ENCODE peak calls at places on chromosomes 4 and X, in six cellular contexts. K is cardiac fibroblast, N is ascending aorta, D is heart right ventricle, J is fibroblast of pulmonary artery, E is uterus. M is an unnamed sample.

GRCh38 chr4:117400039-117400835 is 314.9 kb upstream of the TRAM1L1 start:
- DNase-seq in K (peak), E (no peak), D (no peak), N (no peak), J (peak), M (peak)

GRCh38 chrX:56232221-56233082 is at the start of gene KLF8:
- DNase-seq in K (no peak), D (peak), E (peak), N (peak), J (no peak), M (no peak)

GRCh38 chr4:81351653-81352455 is 119.9 kb downstream of the RASGEF1B start:
- DNase-seq in K (peak), D (peak), J (peak), E (peak), N (peak), M (peak)

GRCh38 chr4:165715211-165715610 is 157.8 kb upstream of the TLL1 start:
- DNase-seq in J (no peak), N (no peak), D (no peak), E (no peak), K (no peak), M (no peak)

GRCh38 chr4:139954512-139954911 is 199.5 kb downstream of the MAML3 start:
- DNase-seq in D (no peak), N (no peak), E (no peak), K (no peak), J (no peak), M (no peak)

GRCh38 chr4:10020871-10021676 is at the start of gene SLC2A9:
- DNase-seq in K (peak), E (no peak), D (no peak), N (no peak), J (peak), M (peak)

GRCh38 chrX:19772306-19772705 is 115.1 kb downstream of the SH3KBP1 start:
- DNase-seq in E (no peak), K (peak), N (no peak), D (no peak), J (peak), M (peak)

GRCh38 chrX:38768079-38768478 is 33.2 kb upstream of the MID1IP1 start:
- DNase-seq in E (no peak), K (peak), J (peak), N (no peak), D (no peak), M (peak)

DNA sequence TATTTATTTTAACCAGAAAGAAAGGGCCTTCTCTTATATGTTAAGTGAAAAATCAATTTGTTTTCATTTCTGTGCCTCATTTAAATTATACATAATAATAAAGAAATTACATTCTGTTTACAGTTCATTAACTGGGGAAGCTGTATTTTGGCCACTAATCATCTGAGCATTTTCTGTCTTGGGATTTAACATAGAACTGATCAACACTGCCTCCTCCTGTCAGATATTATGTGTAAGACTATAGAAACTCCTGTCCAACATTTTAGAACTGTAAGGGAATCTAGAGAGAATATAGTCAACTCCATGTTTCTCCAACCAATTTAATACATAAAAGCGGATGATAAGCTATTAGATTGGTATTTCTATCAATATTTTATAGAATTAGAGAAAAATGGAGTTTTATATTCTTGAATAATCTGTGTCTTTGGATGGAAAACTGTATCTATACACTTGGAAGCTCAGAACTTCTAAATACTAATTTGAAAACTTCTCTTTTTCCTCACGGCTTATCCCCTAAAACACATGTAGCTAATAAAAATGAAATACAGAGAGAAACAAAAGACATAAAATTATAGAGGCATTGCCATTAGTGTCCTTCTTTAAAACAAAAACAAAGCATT is 33.0 kb downstream of the ENPEP start:
- DNase-seq in D (no peak), K (peak), N (no peak), E (no peak), J (peak), M (peak)
- TF ChIP-seq CTCF in D (peak), K (peak), N (no peak), E (peak), J (peak), M (peak)

DNA sequence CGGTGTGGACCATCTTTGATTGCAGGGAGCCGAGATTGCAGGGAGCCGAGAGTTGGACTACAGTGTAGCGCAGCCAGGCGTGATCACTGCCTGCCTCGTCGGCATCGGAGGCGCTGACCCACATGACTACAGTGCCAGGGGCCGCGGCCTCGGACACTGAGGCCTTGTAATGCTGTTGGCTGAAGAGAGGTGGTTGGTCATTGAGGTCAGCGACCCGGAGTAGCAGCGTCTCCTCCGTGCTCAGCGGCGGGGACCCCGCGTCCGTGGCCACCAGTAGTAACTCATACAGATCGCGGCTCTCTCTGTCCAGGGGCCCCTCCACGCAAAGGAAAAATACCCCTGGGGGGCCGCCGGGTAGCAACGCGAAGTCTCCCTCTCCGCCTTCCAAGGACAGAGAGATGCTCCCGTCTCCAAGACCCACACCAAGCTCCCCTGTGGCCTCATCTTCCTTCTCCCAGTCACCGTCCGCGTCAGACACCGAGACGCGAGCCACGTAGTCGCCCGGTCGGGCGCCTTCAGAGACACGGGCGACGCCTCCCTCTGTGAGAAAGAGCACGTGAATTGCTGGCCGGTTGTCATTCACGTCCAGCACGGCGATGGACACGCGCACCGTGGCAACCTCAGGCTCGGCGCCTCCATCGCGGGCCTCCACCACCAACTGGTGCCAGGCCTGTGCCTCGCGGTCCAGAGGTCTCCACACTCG is 1.9 kb downstream of the DCHS2 start:
- DNase-seq in D (no peak), K (no peak), N (no peak), E (no peak), J (no peak), M (no peak)
- H3K4me3 ChIP-seq in D (no peak), K (no peak), N (peak), E (peak), J (no peak), M (no peak)

GRCh38 chrX:112259375-112259774 is 176.8 kb upstream of the TRPC5 start:
- DNase-seq in J (no peak), D (no peak), E (no peak), N (no peak), K (no peak), M (no peak)
- TF ChIP-seq CTCF in J (no peak), D (no peak), E (no peak), N (no peak), K (no peak), M (no peak)

GRCh38 chr4:15853345-15853744 is 75.2 kb downstream of the CD38 start:
- DNase-seq in K (no peak), D (no peak), J (no peak), N (no peak), E (no peak), M (no peak)
- H3K4me3 ChIP-seq in K (no peak), D (no peak), J (no peak), N (no peak), E (no peak), M (no peak)

DNA sequence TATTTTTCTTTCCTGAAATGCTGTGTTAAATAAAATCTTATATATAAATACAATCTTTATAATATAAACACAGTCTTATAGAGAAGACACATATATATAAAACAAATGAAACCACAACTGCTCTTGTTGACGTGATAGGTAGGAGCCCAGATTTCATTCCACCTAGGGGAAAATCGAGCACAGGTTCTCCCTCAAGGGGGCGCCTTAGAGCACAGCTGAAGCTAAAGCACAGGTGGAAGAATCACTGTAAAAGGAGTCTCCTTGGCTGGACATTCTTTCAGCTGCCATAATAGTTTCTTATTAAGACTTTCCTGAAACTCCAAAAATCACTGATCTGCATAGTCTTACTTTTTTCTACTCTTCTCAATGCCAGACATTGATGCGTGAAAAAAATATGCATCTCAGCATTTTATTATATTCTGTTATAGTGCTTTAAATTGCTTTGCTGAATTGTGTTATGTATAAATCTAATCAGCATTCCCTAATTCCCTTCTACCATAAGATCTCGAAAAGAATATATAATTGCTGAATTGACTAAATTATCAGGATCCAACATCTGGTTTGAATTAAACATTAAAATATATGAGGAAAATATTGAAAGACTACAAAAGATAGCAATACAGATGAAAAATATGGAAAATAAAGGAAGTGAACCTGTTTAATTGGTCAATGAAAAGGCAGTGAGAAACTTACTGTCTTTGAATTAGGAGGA is 25.5 kb upstream of the RXFP1 start:
- DNase-seq in J (peak), K (peak), E (no peak), N (no peak), D (peak), M (no peak)
- TF ChIP-seq CTCF in J (peak), K (peak), E (no peak), N (no peak), D (peak), M (peak)

DNA sequence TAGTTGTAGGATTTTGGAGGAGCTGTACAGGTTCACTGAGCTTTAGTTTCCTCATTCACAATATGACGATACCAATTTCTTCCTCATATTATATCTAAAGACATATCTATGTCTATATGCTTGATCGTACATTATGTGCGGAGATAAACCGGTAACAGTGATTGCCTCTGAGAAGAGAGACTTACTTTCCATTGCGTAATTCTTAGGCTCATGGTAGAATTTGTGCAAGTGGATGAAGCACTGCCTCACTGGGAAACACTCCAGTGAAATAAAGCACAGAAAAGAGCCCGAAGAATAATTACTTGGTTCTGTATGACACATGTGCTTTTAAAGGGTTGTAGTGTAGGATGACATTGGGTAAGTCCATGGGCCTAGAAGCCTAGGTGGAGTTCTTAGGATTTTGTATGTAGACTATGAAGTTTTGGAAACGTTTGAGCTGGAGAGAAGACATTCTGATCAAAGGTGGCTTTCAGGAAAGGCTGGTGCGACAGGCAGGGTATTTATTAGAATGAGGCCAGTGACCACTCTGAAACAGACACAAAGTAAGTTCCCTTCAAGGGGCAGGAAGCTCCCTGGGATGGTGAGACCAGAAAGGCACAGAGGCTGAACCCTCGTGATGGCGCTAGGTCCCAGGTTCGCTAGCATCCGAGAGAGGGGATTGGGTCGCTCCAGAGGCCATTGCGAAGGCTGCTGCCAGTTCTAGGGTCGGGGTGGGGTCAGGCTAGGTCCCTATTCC is 649 bp upstream of the VBP1 start:
- DNase-seq in K (no peak), D (no peak), N (no peak), J (peak), E (no peak), M (no peak)
- H3K4me3 ChIP-seq in K (peak), D (peak), N (peak), J (peak), E (peak), M (peak)

GRCh38 chr4:83753260-83753659 is 217.4 kb downstream of the GPAT3 start:
- DNase-seq in E (no peak), D (no peak), K (no peak), N (no peak), J (no peak), M (no peak)
- TF ChIP-seq CTCF in E (no peak), D (no peak), K (no peak), N (no peak), J (peak), M (peak)

DNA sequence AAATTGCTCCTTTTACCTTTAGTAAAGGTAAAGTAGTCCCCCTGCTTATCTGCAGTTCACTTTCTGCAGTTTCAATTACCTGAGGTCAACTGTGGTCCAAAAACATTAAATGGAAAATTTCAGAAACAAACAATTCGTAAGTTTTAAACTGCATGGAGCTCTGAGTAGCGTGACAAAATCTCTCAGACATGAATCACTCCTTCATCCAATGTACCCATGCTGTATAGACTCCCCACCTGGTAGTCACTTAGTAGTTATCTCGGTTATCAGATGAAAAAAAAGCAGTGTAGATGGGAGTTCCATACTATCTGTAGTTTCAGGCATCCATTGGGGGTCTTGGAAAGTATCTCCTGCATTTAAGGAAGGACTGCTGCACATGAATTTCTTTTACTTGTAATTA is 7.7 kb downstream of the UNC5C start:
- DNase-seq in N (no peak), K (no peak), E (no peak), D (no peak), J (no peak), M (no peak)
- H3K4me3 ChIP-seq in N (peak), K (no peak), E (no peak), D (no peak), J (no peak), M (no peak)

M was measured in AG10803.